ENCODE peak calls at places on chromosomes 7 and 10, in nine cellular contexts. One of them, this sample, is unnamed.

GRCh38 chr10:116281780-116282179 is 8.8 kb upstream of the GFRA1 start:
- DNase-seq in GM12865: no peak
- DNase-seq in naive thymus-derived CD8-positive, alpha-beta T cell: no peak
- DNase-seq in EL: peak; percentile 30
- DNase-seq in GM04504: no peak
- DNase-seq in anterior cingulate cortex: no peak
- DNase-seq in fibroblast of the aortic adventitia: no peak
- DNase-seq in CD8-positive, alpha-beta T cell: no peak
- DNase-seq in mesothelial cell of epicardium: no peak
- DNase-seq in this sample: no peak

GRCh38 chr7:108430664-108431063 is 25.6 kb downstream of the NRCAM start:
- DNase-seq in EL: no peak
- DNase-seq in naive thymus-derived CD8-positive, alpha-beta T cell: no peak
- DNase-seq in CD8-positive, alpha-beta T cell: no peak
- DNase-seq in mesothelial cell of epicardium: no peak
- DNase-seq in GM04504: no peak
- DNase-seq in GM12865: no peak
- DNase-seq in fibroblast of the aortic adventitia: no peak
- DNase-seq in anterior cingulate cortex: no peak
- DNase-seq in this sample: no peak

GRCh38 chr7:91657386-91658120 is 222.9 kb downstream of the MTERF1 start:
- DNase-seq in fibroblast of the aortic adventitia: peak; percentile 99
- DNase-seq in CD8-positive, alpha-beta T cell: no peak
- DNase-seq in EL: peak; percentile 62
- DNase-seq in mesothelial cell of epicardium: no peak
- DNase-seq in anterior cingulate cortex: no peak
- DNase-seq in GM12865: no peak
- DNase-seq in naive thymus-derived CD8-positive, alpha-beta T cell: no peak
- DNase-seq in GM04504: peak; percentile 58
- DNase-seq in this sample: no peak

GRCh38 chr10:133459454-133460207 is 5.9 kb downstream of the SCART1 start:
- DNase-seq in naive thymus-derived CD8-positive, alpha-beta T cell: no peak
- DNase-seq in GM12865: no peak
- DNase-seq in fibroblast of the aortic adventitia: no peak
- DNase-seq in GM04504: no peak
- DNase-seq in CD8-positive, alpha-beta T cell: no peak
- DNase-seq in mesothelial cell of epicardium: peak; percentile 35
- DNase-seq in EL: no peak
- DNase-seq in anterior cingulate cortex: no peak
- DNase-seq in this sample: peak; percentile 67

GRCh38 chr10:97081621-97082235 is 104.0 kb downstream of the SLIT1 start:
- DNase-seq in EL: peak; percentile 45
- DNase-seq in fibroblast of the aortic adventitia: peak; percentile 62
- DNase-seq in naive thymus-derived CD8-positive, alpha-beta T cell: peak; percentile 42
- DNase-seq in mesothelial cell of epicardium: peak; percentile 85
- DNase-seq in anterior cingulate cortex: no peak
- DNase-seq in GM04504: peak; percentile 17
- DNase-seq in CD8-positive, alpha-beta T cell: peak; percentile 57
- DNase-seq in GM12865: peak; percentile 78
- DNase-seq in this sample: no peak

GRCh38 chr7:132044247-132044646 is 487.8 kb upstream of the PODXL start:
- DNase-seq in fibroblast of the aortic adventitia: no peak
- DNase-seq in CD8-positive, alpha-beta T cell: no peak
- DNase-seq in GM04504: no peak
- DNase-seq in anterior cingulate cortex: no peak
- DNase-seq in naive thymus-derived CD8-positive, alpha-beta T cell: no peak
- DNase-seq in GM12865: no peak
- DNase-seq in EL: no peak
- DNase-seq in mesothelial cell of epicardium: no peak
- DNase-seq in this sample: no peak

GRCh38 chr10:123998197-123999141 is 94.9 kb downstream of the CHST15 start:
- DNase-seq in GM12865: no peak
- DNase-seq in naive thymus-derived CD8-positive, alpha-beta T cell: no peak
- DNase-seq in mesothelial cell of epicardium: peak; percentile 27
- DNase-seq in CD8-positive, alpha-beta T cell: no peak
- DNase-seq in anterior cingulate cortex: no peak
- DNase-seq in EL: no peak
- DNase-seq in GM04504: no peak
- DNase-seq in fibroblast of the aortic adventitia: no peak
- DNase-seq in this sample: no peak

GRCh38 chr7:41579961-41580935 is 122.6 kb downstream of the INHBA start:
- DNase-seq in GM04504: peak; percentile 92
- DNase-seq in GM12865: no peak
- DNase-seq in fibroblast of the aortic adventitia: peak; percentile 96
- DNase-seq in anterior cingulate cortex: no peak
- DNase-seq in CD8-positive, alpha-beta T cell: no peak
- DNase-seq in naive thymus-derived CD8-positive, alpha-beta T cell: no peak
- DNase-seq in EL: peak; percentile 97
- DNase-seq in mesothelial cell of epicardium: no peak
- DNase-seq in this sample: no peak

GRCh38 chr7:46613116-46613515 is 692.0 kb upstream of the IGFBP3 start:
- DNase-seq in GM04504: no peak
- DNase-seq in mesothelial cell of epicardium: no peak
- DNase-seq in anterior cingulate cortex: no peak
- DNase-seq in fibroblast of the aortic adventitia: no peak
- DNase-seq in EL: no peak
- DNase-seq in naive thymus-derived CD8-positive, alpha-beta T cell: no peak
- DNase-seq in CD8-positive, alpha-beta T cell: no peak
- DNase-seq in GM12865: no peak
- DNase-seq in this sample: no peak

GRCh38 chr10:129832582-129833249 is 131.4 kb downstream of the EBF3 start:
- DNase-seq in GM04504: no peak
- DNase-seq in mesothelial cell of epicardium: no peak
- DNase-seq in anterior cingulate cortex: no peak
- DNase-seq in CD8-positive, alpha-beta T cell: no peak
- DNase-seq in GM12865: no peak
- DNase-seq in EL: no peak
- DNase-seq in fibroblast of the aortic adventitia: no peak
- DNase-seq in naive thymus-derived CD8-positive, alpha-beta T cell: no peak
- DNase-seq in this sample: no peak

GRCh38 chr10:49508249-49508648 is 30.7 kb downstream of the ERCC6 start:
- DNase-seq in GM12865: peak; percentile 10
- DNase-seq in naive thymus-derived CD8-positive, alpha-beta T cell: peak; percentile 28
- DNase-seq in GM04504: no peak
- DNase-seq in anterior cingulate cortex: no peak
- DNase-seq in CD8-positive, alpha-beta T cell: peak; percentile 37
- DNase-seq in fibroblast of the aortic adventitia: no peak
- DNase-seq in mesothelial cell of epicardium: no peak
- DNase-seq in EL: no peak
- DNase-seq in this sample: no peak

GRCh38 chr10:118151461-118151860 is 104.7 kb upstream of the RAB11FIP2 start:
- DNase-seq in CD8-positive, alpha-beta T cell: no peak
- DNase-seq in EL: no peak
- DNase-seq in fibroblast of the aortic adventitia: no peak
- DNase-seq in GM12865: no peak
- DNase-seq in naive thymus-derived CD8-positive, alpha-beta T cell: no peak
- DNase-seq in GM04504: no peak
- DNase-seq in anterior cingulate cortex: no peak
- DNase-seq in mesothelial cell of epicardium: no peak
- DNase-seq in this sample: no peak

GRCh38 chr7:101841328-101841727 is 23.9 kb downstream of the CUX1 start:
- DNase-seq in GM04504: no peak
- DNase-seq in GM12865: no peak
- DNase-seq in anterior cingulate cortex: no peak
- DNase-seq in CD8-positive, alpha-beta T cell: no peak
- DNase-seq in naive thymus-derived CD8-positive, alpha-beta T cell: no peak
- DNase-seq in fibroblast of the aortic adventitia: no peak
- DNase-seq in mesothelial cell of epicardium: no peak
- DNase-seq in EL: no peak
- DNase-seq in this sample: no peak

GRCh38 chr7:106568680-106569499 is 92.1 kb downstream of the CCDC71L start:
- DNase-seq in anterior cingulate cortex: no peak
- DNase-seq in naive thymus-derived CD8-positive, alpha-beta T cell: no peak
- DNase-seq in GM04504: peak; percentile 81
- DNase-seq in fibroblast of the aortic adventitia: peak; percentile 96
- DNase-seq in mesothelial cell of epicardium: no peak
- DNase-seq in CD8-positive, alpha-beta T cell: no peak
- DNase-seq in EL: peak; percentile 83
- DNase-seq in GM12865: peak; percentile 22
- DNase-seq in this sample: no peak

GRCh38 chr10:546971-547590 is 142.4 kb downstream of the DIP2C start:
- DNase-seq in naive thymus-derived CD8-positive, alpha-beta T cell: no peak
- DNase-seq in EL: no peak
- DNase-seq in fibroblast of the aortic adventitia: no peak
- DNase-seq in anterior cingulate cortex: no peak
- DNase-seq in mesothelial cell of epicardium: peak; percentile 50
- DNase-seq in GM12865: no peak
- DNase-seq in CD8-positive, alpha-beta T cell: no peak
- DNase-seq in GM04504: no peak
- DNase-seq in this sample: peak; percentile 55

GRCh38 chr10:87935290-87936141 is 72.1 kb downstream of the PTEN start:
- DNase-seq in fibroblast of the aortic adventitia: peak; percentile 85
- DNase-seq in GM04504: no peak
- DNase-seq in naive thymus-derived CD8-positive, alpha-beta T cell: no peak
- DNase-seq in mesothelial cell of epicardium: no peak
- DNase-seq in GM12865: no peak
- DNase-seq in EL: no peak
- DNase-seq in CD8-positive, alpha-beta T cell: no peak
- DNase-seq in anterior cingulate cortex: no peak
- DNase-seq in this sample: no peak

GRCh38 chr7:41733063-41733398 is 30.1 kb upstream of the INHBA start:
- DNase-seq in CD8-positive, alpha-beta T cell: no peak
- DNase-seq in GM04504: no peak
- DNase-seq in GM12865: no peak
- DNase-seq in anterior cingulate cortex: no peak
- DNase-seq in EL: no peak
- DNase-seq in fibroblast of the aortic adventitia: peak; percentile 9
- DNase-seq in naive thymus-derived CD8-positive, alpha-beta T cell: no peak
- DNase-seq in mesothelial cell of epicardium: no peak
- DNase-seq in this sample: no peak

GRCh38 chr10:117254774-117255735 is 14.1 kb downstream of the SLC18A2 start:
- DNase-seq in CD8-positive, alpha-beta T cell: no peak
- DNase-seq in fibroblast of the aortic adventitia: no peak
- DNase-seq in GM04504: no peak
- DNase-seq in EL: no peak
- DNase-seq in mesothelial cell of epicardium: no peak
- DNase-seq in naive thymus-derived CD8-positive, alpha-beta T cell: no peak
- DNase-seq in GM12865: no peak
- DNase-seq in anterior cingulate cortex: no peak
- DNase-seq in this sample: no peak

GRCh38 chr10:109966961-109967738 is 40.6 kb upstream of the ADD3 start:
- DNase-seq in EL: peak; percentile 64
- DNase-seq in GM04504: no peak
- DNase-seq in anterior cingulate cortex: no peak
- DNase-seq in naive thymus-derived CD8-positive, alpha-beta T cell: no peak
- DNase-seq in fibroblast of the aortic adventitia: peak; percentile 78
- DNase-seq in CD8-positive, alpha-beta T cell: no peak
- DNase-seq in mesothelial cell of epicardium: no peak
- DNase-seq in GM12865: no peak
- DNase-seq in this sample: no peak

This sample was measured in cardiac septum.